ENCODE peak calls at places on chromosomes 13 and 19, in five cellular contexts. One of them, this sample, is unnamed.

GRCh38 chr19:37907735-37908066 is 693 bp downstream of the SIPA1L3 start:
- DNase-seq in fibroblast of the aortic adventitia: no peak
- DNase-seq in lower lobe of right lung: no peak
- DNase-seq in heart right ventricle: no peak
- DNase-seq in left lung: no peak
- DNase-seq in this sample: peak

GRCh38 chr19:38718747-38719543 is 25.3 kb downstream of the CAPN12 start:
- DNase-seq in fibroblast of the aortic adventitia: peak
- DNase-seq in lower lobe of right lung: peak
- DNase-seq in left lung: peak
- DNase-seq in heart right ventricle: peak
- DNase-seq in this sample: peak

GRCh38 chr13:50222569-50223332 is 207.5 kb downstream of the KCNRG start:
- DNase-seq in left lung: peak
- DNase-seq in heart right ventricle: peak
- DNase-seq in fibroblast of the aortic adventitia: peak
- DNase-seq in lower lobe of right lung: peak
- DNase-seq in this sample: peak

GRCh38 chr13:113398963-113399754 is 35.2 kb upstream of the GRTP1 start:
- DNase-seq in lower lobe of right lung: peak
- DNase-seq in heart right ventricle: no peak
- DNase-seq in fibroblast of the aortic adventitia: peak
- DNase-seq in left lung: peak
- DNase-seq in this sample: no peak

GRCh38 chr19:41927810-41928192 is 448 bp downstream of the ERFL start:
- DNase-seq in fibroblast of the aortic adventitia: no peak
- DNase-seq in lower lobe of right lung: no peak
- DNase-seq in heart right ventricle: no peak
- DNase-seq in left lung: no peak
- DNase-seq in this sample: no peak

GRCh38 chr19:20078696-20079095 is 896 bp downstream of the ZNF90 start:
- DNase-seq in heart right ventricle: no peak
- DNase-seq in lower lobe of right lung: peak
- DNase-seq in left lung: peak
- DNase-seq in fibroblast of the aortic adventitia: peak
- DNase-seq in this sample: peak

GRCh38 chr13:104648291-104648690 is 1582.1 kb upstream of the SLC10A2 start:
- DNase-seq in left lung: no peak
- DNase-seq in fibroblast of the aortic adventitia: no peak
- DNase-seq in heart right ventricle: no peak
- DNase-seq in lower lobe of right lung: no peak
- DNase-seq in this sample: no peak

GRCh38 chr13:39766464-39767167 is 111.2 kb downstream of the COG6 start:
- DNase-seq in fibroblast of the aortic adventitia: no peak
- DNase-seq in left lung: no peak
- DNase-seq in heart right ventricle: no peak
- DNase-seq in lower lobe of right lung: no peak
- DNase-seq in this sample: no peak

GRCh38 chr13:44032801-44033200 is 153.1 kb downstream of the LACC1 start:
- DNase-seq in heart right ventricle: no peak
- DNase-seq in lower lobe of right lung: no peak
- DNase-seq in fibroblast of the aortic adventitia: no peak
- DNase-seq in left lung: no peak
- DNase-seq in this sample: no peak

GRCh38 chr13:113495494-113496251 is 5.2 kb upstream of the DCUN1D2 start:
- DNase-seq in left lung: peak
- DNase-seq in fibroblast of the aortic adventitia: peak
- DNase-seq in lower lobe of right lung: no peak
- DNase-seq in heart right ventricle: no peak
- DNase-seq in this sample: peak

GRCh38 chr13:20219585-20219984 is 12.5 kb downstream of the GJB6 start:
- DNase-seq in left lung: no peak
- DNase-seq in lower lobe of right lung: no peak
- DNase-seq in fibroblast of the aortic adventitia: no peak
- DNase-seq in heart right ventricle: no peak
- DNase-seq in this sample: no peak

GRCh38 chr13:89514534-89515312 is 1832.8 kb upstream of the MIR17HG start:
- DNase-seq in heart right ventricle: no peak
- DNase-seq in lower lobe of right lung: no peak
- DNase-seq in left lung: no peak
- DNase-seq in fibroblast of the aortic adventitia: peak
- DNase-seq in this sample: peak

GRCh38 chr19:50558449-50558848 is 9.8 kb downstream of the LRRC4B start:
- DNase-seq in left lung: no peak
- DNase-seq in heart right ventricle: no peak
- DNase-seq in fibroblast of the aortic adventitia: no peak
- DNase-seq in lower lobe of right lung: no peak
- DNase-seq in this sample: no peak

GRCh38 chr13:95535243-95535642 is 17.3 kb upstream of the CLDN10 start:
- DNase-seq in heart right ventricle: no peak
- DNase-seq in left lung: no peak
- DNase-seq in lower lobe of right lung: no peak
- DNase-seq in fibroblast of the aortic adventitia: peak
- DNase-seq in this sample: peak

GRCh38 chr13:50400930-50401553 is 385.8 kb downstream of the KCNRG start:
- DNase-seq in left lung: no peak
- DNase-seq in fibroblast of the aortic adventitia: peak
- DNase-seq in lower lobe of right lung: no peak
- DNase-seq in heart right ventricle: no peak
- DNase-seq in this sample: peak

DNA sequence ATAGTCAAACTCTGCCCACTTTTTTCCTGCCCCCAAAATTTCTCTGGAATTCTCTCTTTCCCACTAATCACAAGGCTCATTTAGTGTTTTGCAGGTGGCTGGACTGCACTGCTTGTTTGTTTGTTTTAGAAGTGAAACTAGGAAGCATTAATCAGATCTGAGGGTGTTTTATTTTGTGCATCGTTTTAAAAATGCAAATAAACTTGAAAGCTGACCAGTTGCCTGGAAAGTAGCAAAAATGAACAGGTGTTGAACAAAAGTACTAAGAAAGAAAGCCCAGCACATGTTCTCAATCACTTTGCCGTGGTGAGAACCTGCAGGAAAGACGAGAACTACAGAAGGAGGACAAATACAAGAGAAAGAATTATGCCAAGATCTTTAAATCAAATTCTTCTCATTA is 365.5 kb downstream of the PCDH9 start:
- DNase-seq in fibroblast of the aortic adventitia: no peak
- DNase-seq in heart right ventricle: no peak
- DNase-seq in left lung: no peak
- DNase-seq in lower lobe of right lung: no peak
- DNase-seq in this sample: no peak
- H3K4me3 ChIP-seq in fibroblast of the aortic adventitia: no peak
- H3K4me3 ChIP-seq in heart right ventricle: no peak
- H3K4me3 ChIP-seq in left lung: no peak
- H3K4me3 ChIP-seq in lower lobe of right lung: no peak
- H3K4me3 ChIP-seq in this sample: no peak

DNA sequence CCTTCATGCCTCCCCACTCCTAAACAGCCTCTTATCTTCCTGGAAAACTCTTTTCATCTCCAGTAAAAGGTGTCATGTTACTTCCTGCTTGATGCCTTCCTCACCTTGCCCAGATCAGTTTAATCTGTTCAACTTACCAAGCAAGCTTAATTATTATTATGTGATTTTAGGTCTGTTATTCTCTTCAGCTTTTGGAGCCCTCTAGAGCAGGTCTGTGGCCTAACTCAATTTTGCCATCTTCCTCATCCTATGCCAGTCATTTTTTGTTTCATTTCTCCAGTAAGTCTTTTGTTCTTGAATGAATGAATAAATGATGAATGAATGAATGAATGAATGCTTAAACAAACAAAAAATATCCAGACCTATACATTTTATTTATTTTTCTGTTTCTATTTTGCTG is 528.3 kb downstream of the DCT start:
- DNase-seq in fibroblast of the aortic adventitia: peak
- DNase-seq in heart right ventricle: no peak
- DNase-seq in left lung: no peak
- DNase-seq in lower lobe of right lung: no peak
- DNase-seq in this sample: peak
- TF ChIP-seq CTCF in fibroblast of the aortic adventitia: peak
- TF ChIP-seq CTCF in heart right ventricle: peak
- TF ChIP-seq CTCF in left lung: no peak
- TF ChIP-seq CTCF in lower lobe of right lung: no peak
- TF ChIP-seq CTCF in this sample: peak

DNA sequence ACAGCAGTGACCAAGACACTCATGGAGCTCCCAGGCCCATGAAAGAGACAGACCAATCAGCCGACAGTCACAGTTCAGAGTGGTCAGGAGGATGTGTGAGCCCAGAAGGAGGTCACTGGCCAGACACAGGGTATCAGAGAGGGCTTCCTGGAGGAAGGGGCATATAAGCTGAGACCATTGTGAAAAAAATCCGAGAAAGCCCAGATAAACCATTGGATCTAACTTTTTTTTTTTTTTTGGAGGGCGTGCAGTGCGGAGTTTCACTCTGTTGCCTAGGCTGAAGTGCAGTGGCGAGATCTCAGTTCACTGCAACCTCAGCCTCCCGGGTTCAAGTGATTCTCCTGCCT is 4.2 kb downstream of the ITPKC start:
- DNase-seq in left lung: no peak
- DNase-seq in lower lobe of right lung: no peak
- DNase-seq in fibroblast of the aortic adventitia: no peak
- DNase-seq in heart right ventricle: no peak
- DNase-seq in this sample: no peak
- H3K4me3 ChIP-seq in left lung: peak
- H3K4me3 ChIP-seq in lower lobe of right lung: peak
- H3K4me3 ChIP-seq in fibroblast of the aortic adventitia: peak
- H3K4me3 ChIP-seq in heart right ventricle: no peak
- H3K4me3 ChIP-seq in this sample: peak

DNA sequence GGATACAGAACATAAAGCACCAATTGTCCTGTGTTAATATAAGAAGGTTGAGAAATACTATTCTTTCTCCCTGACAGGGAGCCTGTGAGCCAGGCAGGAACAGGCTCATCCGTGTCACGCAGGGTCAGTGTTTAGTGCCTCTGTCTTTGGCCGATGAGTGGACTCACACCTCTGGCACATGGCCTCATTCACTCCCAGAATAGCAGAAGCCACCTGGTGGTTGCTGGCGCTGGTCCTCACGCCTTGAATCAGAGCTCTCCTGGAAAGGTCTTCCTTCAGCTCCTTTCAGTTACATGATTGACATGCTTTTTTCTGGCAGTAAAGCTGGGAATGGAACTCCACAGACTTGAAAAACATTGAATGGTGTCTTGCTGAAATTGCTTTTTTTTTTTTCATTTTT is 28.1 kb upstream of the SIAH3 start:
- DNase-seq in fibroblast of the aortic adventitia: no peak
- DNase-seq in heart right ventricle: peak
- DNase-seq in lower lobe of right lung: no peak
- DNase-seq in left lung: no peak
- DNase-seq in this sample: no peak
- TF ChIP-seq CTCF in fibroblast of the aortic adventitia: no peak
- TF ChIP-seq CTCF in heart right ventricle: peak
- TF ChIP-seq CTCF in lower lobe of right lung: no peak
- TF ChIP-seq CTCF in left lung: no peak
- TF ChIP-seq CTCF in this sample: peak

DNA sequence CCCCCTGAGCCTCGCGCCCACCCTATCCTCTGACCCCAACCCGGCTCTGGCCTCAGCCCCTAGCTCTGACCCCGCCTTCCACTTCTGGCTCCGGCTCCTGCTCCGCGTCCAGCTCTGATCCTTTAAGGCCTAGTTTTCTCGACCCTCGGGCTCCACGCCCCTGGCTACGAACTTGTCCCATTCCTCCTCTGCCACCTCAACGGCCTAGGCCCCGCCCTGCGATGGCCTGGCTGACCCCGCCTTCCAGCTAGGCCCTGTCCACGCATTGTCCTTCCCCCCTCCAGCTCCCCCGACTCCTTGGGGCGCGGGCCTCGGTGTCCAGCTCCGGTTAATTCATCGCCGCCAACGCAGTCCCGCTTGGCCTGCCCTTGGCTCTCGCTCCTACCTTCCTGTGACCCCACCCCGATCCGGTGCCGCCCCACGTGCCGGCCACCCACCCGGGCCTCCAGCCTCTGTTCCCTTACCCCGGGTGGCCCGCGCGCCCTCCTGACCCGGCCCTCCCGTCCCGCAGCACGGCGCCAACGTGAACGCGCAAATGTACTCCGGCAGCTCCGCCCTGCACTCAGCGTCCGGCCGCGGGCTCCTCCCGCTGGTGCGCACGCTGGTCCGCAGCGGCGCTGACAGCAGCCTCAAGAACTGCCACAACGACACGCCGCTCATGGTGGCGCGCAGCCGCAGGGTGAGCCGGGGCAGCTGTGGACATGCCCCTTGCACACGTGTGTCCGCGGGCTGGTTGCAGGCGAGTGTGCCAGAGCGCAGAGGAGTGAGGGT is 9.4 kb downstream of the BCL3 start:
- DNase-seq in left lung: peak
- DNase-seq in heart right ventricle: peak
- DNase-seq in lower lobe of right lung: peak
- DNase-seq in fibroblast of the aortic adventitia: peak
- DNase-seq in this sample: peak
- H3K4me3 ChIP-seq in left lung: peak
- H3K4me3 ChIP-seq in heart right ventricle: peak
- H3K4me3 ChIP-seq in lower lobe of right lung: peak
- H3K4me3 ChIP-seq in fibroblast of the aortic adventitia: peak
- H3K4me3 ChIP-seq in this sample: peak

GRCh38 chr13:32021785-32022184 is 9.8 kb upstream of the FRY start:
- DNase-seq in fibroblast of the aortic adventitia: no peak
- DNase-seq in lower lobe of right lung: no peak
- DNase-seq in left lung: no peak
- DNase-seq in heart right ventricle: no peak
- DNase-seq in this sample: no peak

GRCh38 chr13:32022292-32022691 is 9.3 kb upstream of the FRY start:
- DNase-seq in lower lobe of right lung: no peak
- DNase-seq in left lung: no peak
- DNase-seq in fibroblast of the aortic adventitia: no peak
- DNase-seq in heart right ventricle: peak
- DNase-seq in this sample: no peak

GRCh38 chr13:32023096-32023495 is 8.5 kb upstream of the FRY start:
- DNase-seq in lower lobe of right lung: no peak
- DNase-seq in heart right ventricle: no peak
- DNase-seq in left lung: no peak
- DNase-seq in fibroblast of the aortic adventitia: no peak
- DNase-seq in this sample: no peak

GRCh38 chr13:32024750-32025149 is 6.8 kb upstream of the FRY start:
- DNase-seq in heart right ventricle: no peak
- DNase-seq in fibroblast of the aortic adventitia: no peak
- DNase-seq in lower lobe of right lung: no peak
- DNase-seq in left lung: no peak
- DNase-seq in this sample: no peak

DNA sequence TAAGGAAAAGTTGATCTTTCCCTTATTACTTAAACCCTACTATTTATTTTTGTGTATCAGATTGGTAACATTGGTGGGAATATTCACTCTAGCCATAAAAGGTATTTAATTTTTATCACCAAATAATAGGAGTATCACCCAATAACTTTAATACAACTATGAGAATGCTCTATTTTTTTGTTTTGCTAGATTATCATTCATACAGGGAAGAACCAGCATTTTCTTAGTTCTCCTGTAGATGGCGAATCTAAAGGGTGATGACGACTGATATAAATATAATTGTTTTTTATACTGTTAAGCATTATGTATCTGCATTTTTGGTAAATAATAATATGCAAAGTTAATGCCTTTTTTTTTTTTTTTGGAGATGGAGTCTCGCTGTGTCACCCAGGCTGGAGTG is 7.9 kb upstream of the FRY start:
- DNase-seq in fibroblast of the aortic adventitia: no peak
- DNase-seq in left lung: no peak
- DNase-seq in lower lobe of right lung: no peak
- DNase-seq in heart right ventricle: no peak
- DNase-seq in this sample: no peak
- TF ChIP-seq CTCF in fibroblast of the aortic adventitia: peak
- TF ChIP-seq CTCF in left lung: no peak
- TF ChIP-seq CTCF in lower lobe of right lung: no peak
- TF ChIP-seq CTCF in heart right ventricle: peak
- TF ChIP-seq CTCF in this sample: peak

This sample was measured in cardiac fibroblast.